ENCODE peak calls at places on chromosomes 12 and 14, in six cellular contexts. Z is CD8-positive, alpha-beta memory T cell; E is NCI-H1417 treated with DMSO at 0.1 percent for 48 hours; T is fibroblast of gingiva; I is AML-193; W is effector CD4-positive, alpha-beta T cell. V is an unnamed sample.

GRCh38 chr12:53766881-53767280 is 15.1 kb upstream of the CISTR start:
- DNase-seq in E (no peak), T (no peak), Z (no peak), I (no peak), W (no peak), V (no peak)

GRCh38 chr12:65666876-65667275 is 157.4 kb upstream of the HMGA2 start:
- DNase-seq in E (no peak), I (no peak), W (no peak), Z (no peak), T (no peak), V (no peak)

GRCh38 chr14:68306934-68307758 is 485.7 kb downstream of the ZFP36L1 start:
- DNase-seq in T (peak), Z (no peak), I (no peak), E (peak), W (no peak), V (peak)

GRCh38 chr12:91778938-91779400 is 366.7 kb downstream of the BTG1 start:
- DNase-seq in E (no peak), Z (peak), T (peak), I (peak), W (peak), V (no peak)

GRCh38 chr12:64009321-64010068 is 165.0 kb downstream of the SRGAP1 start:
- DNase-seq in E (no peak), W (no peak), Z (no peak), T (no peak), I (no peak), V (no peak)

GRCh38 chr14:55133416-55133815 is 4.4 kb downstream of the LGALS3 start:
- DNase-seq in Z (no peak), E (no peak), I (no peak), T (peak), W (no peak), V (no peak)

GRCh38 chr12:122732170-122732569 is 1.5 kb upstream of the HCAR1 start:
- DNase-seq in Z (no peak), E (no peak), T (no peak), I (no peak), W (no peak), V (no peak)

GRCh38 chr12:111819191-111820158 is 22.6 kb upstream of the MAPKAPK5 start:
- DNase-seq in W (no peak), I (no peak), T (no peak), E (peak), Z (no peak), V (no peak)

GRCh38 chr12:69987453-69988102 is 162.6 kb downstream of the MYRFL start:
- DNase-seq in E (no peak), I (no peak), T (peak), Z (no peak), W (no peak), V (no peak)

GRCh38 chr14:34078117-34078743 is 127.4 kb upstream of the EGLN3 start:
- DNase-seq in W (no peak), I (no peak), T (no peak), Z (no peak), E (no peak), V (no peak)

GRCh38 chr14:89214221-89214965 is 202.6 kb downstream of the FOXN3 start:
- DNase-seq in T (peak), E (no peak), I (no peak), W (no peak), Z (no peak), V (peak)

GRCh38 chr14:100115726-100116125 is 43.7 kb downstream of the DEGS2 start:
- DNase-seq in Z (no peak), I (no peak), E (no peak), T (no peak), W (no peak), V (no peak)

GRCh38 chr12:39587247-39587646 is 32.4 kb downstream of the ABCD2 start:
- DNase-seq in Z (peak), E (no peak), T (peak), I (no peak), W (peak), V (no peak)

GRCh38 chr14:97057238-97057637 is 260.1 kb downstream of the VRK1 start:
- DNase-seq in T (no peak), I (no peak), Z (no peak), E (no peak), W (no peak), V (no peak)

GRCh38 chr12:5987573-5987972 is 42.5 kb upstream of the ANO2 start:
- DNase-seq in Z (no peak), T (no peak), I (no peak), W (no peak), E (no peak), V (no peak)

GRCh38 chr14:59018978-59019377 is 169.5 kb upstream of the DAAM1 start:
- DNase-seq in E (no peak), I (no peak), Z (no peak), T (no peak), W (no peak), V (no peak)

GRCh38 chr14:92724516-92725340 is 23.7 kb downstream of the LGMN start:
- DNase-seq in W (no peak), Z (no peak), E (no peak), I (no peak), T (no peak), V (no peak)

GRCh38 chr12:64696065-64696741 is 63.0 kb downstream of the GNS start:
- DNase-seq in Z (no peak), I (peak), T (peak), W (no peak), E (no peak), V (no peak)

GRCh38 chr12:98022961-98023360 is 492.4 kb upstream of the TMPO start:
- DNase-seq in Z (no peak), T (no peak), W (no peak), E (no peak), I (no peak), V (no peak)

GRCh38 chr14:58833634-58834378 is 196.0 kb downstream of the DACT1 start:
- DNase-seq in W (no peak), T (no peak), E (no peak), Z (no peak), I (no peak), V (no peak)

GRCh38 chr14:23057757-23058653 is 685 bp upstream of the CDH24 start:
- DNase-seq in E (no peak), Z (peak), I (no peak), W (peak), T (peak), V (no peak)

GRCh38 chr14:36941783-36942521 is 230.5 kb downstream of the SLC25A21 start:
- DNase-seq in T (peak), W (peak), I (peak), Z (peak), E (peak), V (peak)

GRCh38 chr14:78835052-78835451 is 664.9 kb downstream of the NRXN3 start:
- DNase-seq in E (no peak), W (no peak), I (no peak), Z (no peak), T (no peak), V (no peak)

GRCh38 chr12:82366182-82366581 is 7.9 kb downstream of the METTL25 start:
- DNase-seq in T (peak), Z (no peak), I (no peak), E (no peak), W (no peak), V (no peak)

GRCh38 chr14:71362920-71363584 is 455.8 kb downstream of the PCNX1 start:
- DNase-seq in I (peak), T (peak), E (no peak), W (no peak), Z (no peak), V (no peak)

GRCh38 chr12:32753605-32754004 is 2.1 kb downstream of the YARS2 start:
- DNase-seq in W (no peak), Z (no peak), T (no peak), E (no peak), I (no peak), V (no peak)

GRCh38 chr14:100295376-100296105 is 10.7 kb downstream of the SLC25A29 start:
- DNase-seq in W (no peak), I (no peak), E (no peak), T (no peak), Z (no peak), V (no peak)

GRCh38 chr12:57078519-57079404 is at the start of gene NEMP1:
- DNase-seq in E (peak), Z (peak), T (peak), W (peak), I (peak), V (peak)

GRCh38 chr12:52870361-52871290 is 21.8 kb upstream of the KRT78 start:
- DNase-seq in E (no peak), T (no peak), I (peak), W (peak), Z (peak), V (no peak)

GRCh38 chr12:32277774-32278173 is 121.6 kb upstream of the FGD4 start:
- DNase-seq in Z (no peak), T (no peak), I (no peak), E (no peak), W (no peak), V (no peak)

GRCh38 chr14:31320216-31320615 is 100.1 kb downstream of the HEATR5A start:
- DNase-seq in Z (no peak), I (no peak), E (no peak), W (no peak), T (no peak), V (no peak)

GRCh38 chr14:24195186-24196070 is at the start of gene TM9SF1:
- DNase-seq in Z (peak), E (peak), I (peak), T (peak), W (peak), V (peak)

GRCh38 chr14:102092806-102093205 is 6.0 kb upstream of the HSP90AA1 start:
- DNase-seq in W (no peak), E (no peak), T (no peak), Z (no peak), I (no peak), V (no peak)

V was measured in NCI-H2029 treated with DMSO at 0.1 percent for 48 hours.